ENCODE peak calls at places on chromosomes 7 and 10, in five cellular contexts. S, N, G, D and V are unnamed samples.

GRCh38 chr10:35933940-35934636 is 292.0 kb upstream of the FZD8 start:
- DNase-seq in S (no peak), N (no peak), G (no peak), D (no peak), V (no peak)

GRCh38 chr10:12337973-12338372 is 11.4 kb upstream of the CAMK1D start:
- DNase-seq in S (no peak), N (no peak), G (no peak), D (no peak), V (no peak)

GRCh38 chr10:15419279-15419874 is 48.3 kb upstream of the FAM171A1 start:
- DNase-seq in S (no peak), N (no peak), G (no peak), D (peak; percentile 65), V (peak; percentile 42)

GRCh38 chr7:50310361-50310760 is 5.8 kb downstream of the IKZF1 start:
- DNase-seq in S (no peak), N (no peak), G (no peak), D (no peak), V (no peak)

GRCh38 chr10:97278491-97278989 is 13.9 kb downstream of the ARHGAP19 start:
- DNase-seq in S (no peak), N (no peak), G (peak; percentile 69), D (no peak), V (peak; percentile 66)

GRCh38 chr7:108557191-108557590 is 12.3 kb downstream of the THAP5 start:
- DNase-seq in S (no peak), N (no peak), G (no peak), D (no peak), V (no peak)

GRCh38 chr10:75395171-75395954 is 6.2 kb downstream of the ZNF503 start:
- DNase-seq in S (no peak), N (peak; percentile 60), G (peak; percentile 65), D (peak; percentile 74), V (peak; percentile 31)

GRCh38 chr7:143295870-143296269 is 7.7 kb downstream of the CASP2 start:
- DNase-seq in S (no peak), N (no peak), G (no peak), D (no peak), V (peak; percentile 64)

GRCh38 chr10:72186633-72187330 is 29.0 kb upstream of the ANAPC16 start:
- DNase-seq in S (no peak), N (no peak), G (no peak), D (peak; percentile 15), V (no peak)

GRCh38 chr10:661891-662605 is 27.4 kb downstream of the DIP2C start:
- DNase-seq in S (no peak), N (no peak), G (no peak), D (peak; percentile 69), V (no peak)

GRCh38 chr10:660980-661890 is 28.2 kb downstream of the DIP2C start:
- DNase-seq in S (no peak), N (no peak), G (no peak), D (peak; percentile 61), V (no peak)

GRCh38 chr10:656883-657282 is 32.6 kb downstream of the DIP2C start:
- DNase-seq in S (no peak), N (no peak), G (no peak), D (peak; percentile 2), V (no peak)

GRCh38 chr10:660413-660979 is 29.0 kb downstream of the DIP2C start:
- DNase-seq in S (no peak), N (no peak), G (no peak), D (no peak), V (no peak)

GRCh38 chr10:659710-660141 is 29.7 kb downstream of the DIP2C start:
- DNase-seq in S (no peak), N (no peak), G (no peak), D (peak; percentile 2), V (no peak)
- TF ChIP-seq POLR2A in S (no peak), N (no peak), G (no peak), D (no peak), V (no peak)

GRCh38 chr7:27165089-27165654 is at the start of gene HOXA9:
- DNase-seq in S (no peak), N (no peak), G (no peak), D (no peak), V (peak; percentile 32)
- TF ChIP-seq POLR2A in S (no peak), N (no peak), G (no peak), D (no peak), V (no peak)

GRCh38 chr7:30911561-30911969 is at the start of gene AQP1:
- DNase-seq in S (no peak), N (no peak), G (no peak), D (peak; percentile 90), V (peak; percentile 66)
- TF ChIP-seq POLR2A in S (no peak), N (no peak), G (no peak), D (peak; percentile 83), V (peak; percentile 38)

GRCh38 chr7:41336981-41337380 is 365.9 kb downstream of the INHBA start:
- DNase-seq in S (no peak), N (no peak), G (no peak), D (no peak), V (no peak)
- TF ChIP-seq POLR2A in S (no peak), N (no peak), G (no peak), D (no peak), V (no peak)

DNA sequence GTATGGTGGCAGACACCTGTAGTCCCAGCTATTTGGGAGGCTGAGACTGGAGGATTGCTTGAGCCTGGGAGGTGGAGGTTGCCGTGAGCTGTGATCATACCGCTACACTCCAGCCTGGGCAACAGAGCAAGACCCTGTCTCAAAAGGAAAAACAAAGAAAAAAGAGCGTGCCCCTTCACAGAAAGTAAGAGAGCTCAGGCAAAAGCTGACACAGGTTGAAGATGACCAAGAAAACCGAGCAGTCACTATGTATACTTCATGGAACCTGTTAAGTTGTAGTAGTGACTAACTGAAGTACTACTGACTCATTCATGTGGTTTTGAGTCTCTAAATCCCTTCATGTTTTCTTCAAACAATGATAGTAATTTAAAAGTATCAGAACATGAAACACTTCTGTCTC is 1.2 kb upstream of the PRRT4 start:
- DNase-seq in S (no peak), N (no peak), G (no peak), D (no peak), V (no peak)
- TF ChIP-seq POLR2A in S (no peak), N (no peak), G (no peak), D (no peak), V (no peak)

GRCh38 chr7:35450456-35450855 is 196.6 kb upstream of the TBX20 start:
- DNase-seq in S (no peak), N (no peak), G (no peak), D (no peak), V (no peak)
- TF ChIP-seq POLR2A in S (no peak), N (no peak), G (no peak), D (no peak), V (no peak)

GRCh38 chr10:101031128-101031795 is at the start of the genes PDZD7 and SFXN3:
- DNase-seq in S (peak; percentile 48), N (peak; percentile 98), G (peak; percentile 92), D (peak; percentile 98), V (peak; percentile 97)

GRCh38 chr10:101030492-101031127 is 319 bp downstream of the PDZD7 start:
- DNase-seq in S (no peak), N (no peak), G (no peak), D (no peak), V (no peak)

GRCh38 chr10:101029520-101030309 is 1.2 kb downstream of the PDZD7 start:
- DNase-seq in S (no peak), N (no peak), G (no peak), D (no peak), V (no peak)

GRCh38 chr10:101032637-101033201 is 1.7 kb downstream of the SFXN3 start:
- DNase-seq in S (no peak), N (no peak), G (peak; percentile 53), D (peak; percentile 46), V (peak; percentile 61)

DNA sequence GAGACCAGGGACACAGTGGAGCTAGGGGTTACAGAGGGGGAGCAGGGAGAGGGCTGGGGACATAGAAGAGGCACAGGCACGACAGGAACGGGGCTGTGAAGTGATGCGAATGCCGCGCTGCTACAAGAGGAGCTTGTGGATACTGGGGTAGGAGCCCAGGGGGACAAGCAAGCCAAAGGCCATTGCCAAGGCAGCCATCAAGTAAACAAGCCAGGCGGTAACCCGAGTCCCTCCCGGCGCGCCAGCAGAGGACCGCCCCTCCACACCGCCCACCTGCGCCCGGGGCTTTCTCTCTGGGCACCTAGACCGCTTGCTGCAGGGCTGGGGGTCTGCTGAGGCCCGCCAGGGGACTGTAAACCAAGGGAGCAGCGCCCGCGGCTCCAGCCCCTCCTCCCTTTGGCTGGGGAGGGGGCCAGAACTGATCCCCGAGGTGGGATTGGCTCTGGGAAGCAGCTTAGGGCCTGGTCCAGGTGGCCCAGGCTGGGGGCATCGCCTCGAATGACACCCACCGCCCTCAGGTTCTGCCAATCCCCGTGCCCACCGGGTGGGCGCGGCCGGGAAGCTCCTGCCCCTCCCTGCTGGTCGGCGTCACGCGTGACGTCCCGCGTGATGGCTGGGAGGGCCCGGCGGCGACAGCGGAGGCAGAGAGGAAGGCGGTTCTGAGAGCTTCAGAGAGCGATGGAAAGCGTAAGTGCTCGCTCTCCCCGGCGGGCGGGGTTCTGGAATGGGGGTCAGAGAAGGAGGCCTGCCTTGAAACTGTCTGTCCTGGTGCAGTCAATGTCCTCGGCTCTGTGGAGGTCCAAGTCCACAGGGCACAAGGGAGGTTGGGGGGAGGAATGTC is 982 bp downstream of the SFXN3 start:
- DNase-seq in S (no peak), N (no peak), G (peak; percentile 54), D (peak; percentile 70), V (peak; percentile 62)
- TF ChIP-seq POLR2A in S (no peak), N (no peak), G (peak; percentile 29), D (no peak), V (no peak)